ENCODE peak calls at places on chromosomes 16 and 17, in ten cellular contexts. P is renal cortical epithelial cell; T is left lung; V is NCI-H1930; O is T-cell; Q is NCI-H748 treated with DMSO at 0.1 percent for 48 hours; D is activated CD4-positive, CD25-positive, alpha-beta regulatory T cell; H is lower leg skin; I is amygdala; U is foreskin melanocyte. G is an unnamed sample.

GRCh38 chr17:40540448-40540847 is 24.8 kb downstream of the CCR7 start:
- DNase-seq in H (no peak), D (no peak), U (no peak), Q (no peak), V (no peak), O (peak; percentile 47), P (no peak), T (no peak), I (no peak), G (no peak)

GRCh38 chr17:44024271-44024663 is 9.5 kb upstream of the TMEM101 start:
- DNase-seq in T (no peak), U (no peak), Q (no peak), P (no peak), V (no peak), H (no peak), I (no peak), O (no peak), D (no peak), G (no peak)

GRCh38 chr17:79968116-79968515 is 67.6 kb downstream of the TBC1D16 start:
- DNase-seq in P (no peak), Q (no peak), V (no peak), I (no peak), H (peak; percentile 29), T (peak; percentile 10), O (no peak), U (no peak), D (no peak), G (no peak)

GRCh38 chr16:81604960-81605383 is 160.4 kb downstream of the CMIP start:
- DNase-seq in O (no peak), Q (no peak), P (peak; percentile 64), U (no peak), T (no peak), I (no peak), D (no peak), H (no peak), V (no peak), G (no peak)

GRCh38 chr17:73182616-73183310 is 10.1 kb upstream of the COG1 start:
- DNase-seq in H (no peak), O (no peak), D (no peak), Q (no peak), I (no peak), U (no peak), V (no peak), T (no peak), P (no peak), G (no peak)

GRCh38 chr17:45104907-45105624 is 27.2 kb downstream of the PLCD3 start:
- DNase-seq in O (no peak), H (no peak), Q (no peak), P (no peak), U (no peak), V (no peak), I (no peak), T (no peak), D (no peak), G (no peak)

GRCh38 chr16:65119905-65120341 is 1.9 kb downstream of the CDH11 start:
- DNase-seq in T (no peak), O (no peak), V (no peak), P (no peak), H (no peak), D (no peak), Q (no peak), I (no peak), U (no peak), G (no peak)

GRCh38 chr16:17538942-17539341 is 68.2 kb upstream of the XYLT1 start:
- DNase-seq in U (no peak), I (no peak), Q (no peak), H (no peak), T (no peak), D (no peak), P (no peak), O (no peak), V (no peak), G (no peak)

GRCh38 chr16:28218109-28218508 is 6.3 kb upstream of the XPO6 start:
- DNase-seq in Q (no peak), U (peak; percentile 23), P (peak; percentile 32), D (no peak), H (no peak), V (no peak), I (no peak), O (peak; percentile 73), T (no peak), G (no peak)

GRCh38 chr17:12296120-12296727 is 275.5 kb downstream of the MAP2K4 start:
- DNase-seq in P (no peak), U (no peak), O (no peak), I (no peak), T (no peak), D (no peak), V (no peak), Q (no peak), H (no peak), G (no peak)

GRCh38 chr17:47839899-47840741 is 953 bp downstream of the SCRN2 start:
- DNase-seq in Q (no peak), V (no peak), I (no peak), D (no peak), O (no peak), T (no peak), H (no peak), U (no peak), P (no peak), G (no peak)

GRCh38 chr17:17839792-17840707 is 3.3 kb upstream of the SREBF1 start:
- DNase-seq in D (peak; percentile 46), Q (peak; percentile 82), U (peak; percentile 89), O (peak; percentile 74), V (peak; percentile 66), P (peak; percentile 79), H (peak; percentile 97), I (peak; percentile 55), T (peak; percentile 97), G (no peak)

GRCh38 chr16:75279277-75279676 is 27.9 kb upstream of the BCAR1 start:
- DNase-seq in V (no peak), I (no peak), U (no peak), T (no peak), D (no peak), Q (no peak), O (no peak), H (no peak), P (peak; percentile 23), G (no peak)

GRCh38 chr17:489758-490329 is 137.2 kb upstream of the RPH3AL start:
- DNase-seq in O (peak; percentile 65), V (no peak), U (peak; percentile 35), D (no peak), H (no peak), T (peak; percentile 90), Q (no peak), P (no peak), I (no peak), G (no peak)

GRCh38 chr17:9028171-9028570 is 6.9 kb downstream of the NTN1 start:
- DNase-seq in I (no peak), V (no peak), P (no peak), U (no peak), O (no peak), T (no peak), Q (no peak), D (no peak), H (no peak), G (no peak)

GRCh38 chr16:71557954-71558582 is 18.8 kb downstream of the TAT start:
- DNase-seq in T (no peak), Q (no peak), P (no peak), D (no peak), V (no peak), O (no peak), I (no peak), U (no peak), H (no peak), G (no peak)